ENCODE peak calls at places on chromosomes 11 and 22, in six cellular contexts. One of them, this sample, is unnamed.

GRCh38 chr22:27804683-27805297 is 3.2 kb upstream of the MN1 start:
- DNase-seq in mesendoderm: peak; percentile 72
- DNase-seq in activated CD8-positive, alpha-beta T cell treated with anti-CD3 and anti-CD28 coated beads, Interleukin-2, amount 10 ng/mL, durations not matched to agents 7 days and 5 days: peak; percentile 66
- DNase-seq in spleen: no peak
- DNase-seq in Kasumi-1: peak; percentile 65
- DNase-seq in AG10803: peak; percentile 70
- DNase-seq in this sample: no peak

GRCh38 chr22:27718186-27719032 is 83.1 kb downstream of the MN1 start:
- DNase-seq in mesendoderm: peak; percentile 86
- DNase-seq in activated CD8-positive, alpha-beta T cell treated with anti-CD3 and anti-CD28 coated beads, Interleukin-2, amount 10 ng/mL, durations not matched to agents 7 days and 5 days: no peak
- DNase-seq in spleen: peak; percentile 58
- DNase-seq in Kasumi-1: no peak
- DNase-seq in AG10803: peak; percentile 92
- DNase-seq in this sample: no peak

GRCh38 chr11:133809525-133810178 is 35.7 kb downstream of the SPATA19 start:
- DNase-seq in mesendoderm: peak; percentile 91
- DNase-seq in activated CD8-positive, alpha-beta T cell treated with anti-CD3 and anti-CD28 coated beads, Interleukin-2, amount 10 ng/mL, durations not matched to agents 7 days and 5 days: no peak
- DNase-seq in spleen: no peak
- DNase-seq in Kasumi-1: no peak
- DNase-seq in AG10803: no peak
- DNase-seq in this sample: no peak

GRCh38 chr11:120792306-120792705 is 231.6 kb upstream of the TBCEL start:
- DNase-seq in mesendoderm: no peak
- DNase-seq in activated CD8-positive, alpha-beta T cell treated with anti-CD3 and anti-CD28 coated beads, Interleukin-2, amount 10 ng/mL, durations not matched to agents 7 days and 5 days: no peak
- DNase-seq in spleen: no peak
- DNase-seq in Kasumi-1: no peak
- DNase-seq in AG10803: no peak
- DNase-seq in this sample: no peak

GRCh38 chr11:8613036-8613435 is 19.0 kb upstream of the STK33 start:
- DNase-seq in mesendoderm: no peak
- DNase-seq in activated CD8-positive, alpha-beta T cell treated with anti-CD3 and anti-CD28 coated beads, Interleukin-2, amount 10 ng/mL, durations not matched to agents 7 days and 5 days: no peak
- DNase-seq in spleen: no peak
- DNase-seq in Kasumi-1: peak; percentile 44
- DNase-seq in AG10803: no peak
- DNase-seq in this sample: no peak

GRCh38 chr11:65854161-65854592 is 3.8 kb downstream of the CFL1 start:
- DNase-seq in mesendoderm: peak; percentile 0
- DNase-seq in activated CD8-positive, alpha-beta T cell treated with anti-CD3 and anti-CD28 coated beads, Interleukin-2, amount 10 ng/mL, durations not matched to agents 7 days and 5 days: no peak
- DNase-seq in spleen: no peak
- DNase-seq in Kasumi-1: no peak
- DNase-seq in AG10803: no peak
- DNase-seq in this sample: peak; percentile 84

GRCh38 chr22:38941488-38941987 is 15.9 kb upstream of the APOBEC3A start:
- DNase-seq in mesendoderm: no peak
- DNase-seq in activated CD8-positive, alpha-beta T cell treated with anti-CD3 and anti-CD28 coated beads, Interleukin-2, amount 10 ng/mL, durations not matched to agents 7 days and 5 days: peak; percentile 34
- DNase-seq in spleen: no peak
- DNase-seq in Kasumi-1: no peak
- DNase-seq in AG10803: no peak
- DNase-seq in this sample: no peak

GRCh38 chr11:17631702-17632365 is 84.8 kb downstream of the OTOG start:
- DNase-seq in mesendoderm: no peak
- DNase-seq in activated CD8-positive, alpha-beta T cell treated with anti-CD3 and anti-CD28 coated beads, Interleukin-2, amount 10 ng/mL, durations not matched to agents 7 days and 5 days: no peak
- DNase-seq in spleen: no peak
- DNase-seq in Kasumi-1: no peak
- DNase-seq in AG10803: no peak
- DNase-seq in this sample: no peak

GRCh38 chr11:77200351-77200750 is 72.3 kb downstream of the MYO7A start:
- DNase-seq in mesendoderm: no peak
- DNase-seq in activated CD8-positive, alpha-beta T cell treated with anti-CD3 and anti-CD28 coated beads, Interleukin-2, amount 10 ng/mL, durations not matched to agents 7 days and 5 days: no peak
- DNase-seq in spleen: no peak
- DNase-seq in Kasumi-1: no peak
- DNase-seq in AG10803: no peak
- DNase-seq in this sample: peak; percentile 37

GRCh38 chr22:37714634-37715033 is 17.8 kb downstream of the TRIOBP start:
- DNase-seq in mesendoderm: no peak
- DNase-seq in activated CD8-positive, alpha-beta T cell treated with anti-CD3 and anti-CD28 coated beads, Interleukin-2, amount 10 ng/mL, durations not matched to agents 7 days and 5 days: no peak
- DNase-seq in spleen: no peak
- DNase-seq in Kasumi-1: no peak
- DNase-seq in AG10803: no peak
- DNase-seq in this sample: no peak

GRCh38 chr11:128507936-128508335 is 79.4 kb downstream of the ETS1 start:
- DNase-seq in mesendoderm: no peak
- DNase-seq in activated CD8-positive, alpha-beta T cell treated with anti-CD3 and anti-CD28 coated beads, Interleukin-2, amount 10 ng/mL, durations not matched to agents 7 days and 5 days: no peak
- DNase-seq in spleen: no peak
- DNase-seq in Kasumi-1: no peak
- DNase-seq in AG10803: no peak
- DNase-seq in this sample: no peak

GRCh38 chr11:77080643-77081210 is 14.0 kb downstream of the CAPN5 start:
- DNase-seq in mesendoderm: no peak
- DNase-seq in activated CD8-positive, alpha-beta T cell treated with anti-CD3 and anti-CD28 coated beads, Interleukin-2, amount 10 ng/mL, durations not matched to agents 7 days and 5 days: no peak
- DNase-seq in spleen: peak; percentile 33
- DNase-seq in Kasumi-1: no peak
- DNase-seq in AG10803: peak; percentile 23
- DNase-seq in this sample: peak; percentile 68

GRCh38 chr11:44758996-44759395 is 32.2 kb downstream of the TSPAN18 start:
- DNase-seq in mesendoderm: no peak
- DNase-seq in activated CD8-positive, alpha-beta T cell treated with anti-CD3 and anti-CD28 coated beads, Interleukin-2, amount 10 ng/mL, durations not matched to agents 7 days and 5 days: no peak
- DNase-seq in spleen: no peak
- DNase-seq in Kasumi-1: no peak
- DNase-seq in AG10803: no peak
- DNase-seq in this sample: peak; percentile 22

GRCh38 chr22:34976474-34976873 is 89.5 kb upstream of the ISX start:
- DNase-seq in mesendoderm: no peak
- DNase-seq in activated CD8-positive, alpha-beta T cell treated with anti-CD3 and anti-CD28 coated beads, Interleukin-2, amount 10 ng/mL, durations not matched to agents 7 days and 5 days: no peak
- DNase-seq in spleen: no peak
- DNase-seq in Kasumi-1: no peak
- DNase-seq in AG10803: no peak
- DNase-seq in this sample: no peak

GRCh38 chr11:27700351-27701261 is at the start of gene BDNF:
- DNase-seq in mesendoderm: peak; percentile 59
- DNase-seq in activated CD8-positive, alpha-beta T cell treated with anti-CD3 and anti-CD28 coated beads, Interleukin-2, amount 10 ng/mL, durations not matched to agents 7 days and 5 days: peak; percentile 20
- DNase-seq in spleen: no peak
- DNase-seq in Kasumi-1: no peak
- DNase-seq in AG10803: peak; percentile 68
- DNase-seq in this sample: no peak

GRCh38 chr11:119092880-119093665 is 8.4 kb downstream of the HMBS start:
- DNase-seq in mesendoderm: no peak
- DNase-seq in activated CD8-positive, alpha-beta T cell treated with anti-CD3 and anti-CD28 coated beads, Interleukin-2, amount 10 ng/mL, durations not matched to agents 7 days and 5 days: no peak
- DNase-seq in spleen: no peak
- DNase-seq in Kasumi-1: no peak
- DNase-seq in AG10803: peak; percentile 15
- DNase-seq in this sample: no peak

GRCh38 chr11:9025101-9025850 is 21.5 kb upstream of the NRIP3 start:
- DNase-seq in mesendoderm: no peak
- DNase-seq in activated CD8-positive, alpha-beta T cell treated with anti-CD3 and anti-CD28 coated beads, Interleukin-2, amount 10 ng/mL, durations not matched to agents 7 days and 5 days: no peak
- DNase-seq in spleen: no peak
- DNase-seq in Kasumi-1: no peak
- DNase-seq in AG10803: peak; percentile 28
- DNase-seq in this sample: no peak

GRCh38 chr11:13668957-13669521 is 571 bp downstream of the FAR1 start:
- DNase-seq in mesendoderm: peak; percentile 65
- DNase-seq in activated CD8-positive, alpha-beta T cell treated with anti-CD3 and anti-CD28 coated beads, Interleukin-2, amount 10 ng/mL, durations not matched to agents 7 days and 5 days: peak; percentile 63
- DNase-seq in spleen: peak; percentile 93
- DNase-seq in Kasumi-1: peak; percentile 25
- DNase-seq in AG10803: peak; percentile 16
- DNase-seq in this sample: peak; percentile 90

GRCh38 chr11:1483445-1483961 is 3.1 kb downstream of the MOB2 start:
- DNase-seq in mesendoderm: no peak
- DNase-seq in activated CD8-positive, alpha-beta T cell treated with anti-CD3 and anti-CD28 coated beads, Interleukin-2, amount 10 ng/mL, durations not matched to agents 7 days and 5 days: no peak
- DNase-seq in spleen: peak; percentile 49
- DNase-seq in Kasumi-1: no peak
- DNase-seq in AG10803: no peak
- DNase-seq in this sample: no peak

GRCh38 chr22:26086359-26086758 is 82.9 kb upstream of the SEZ6L start:
- DNase-seq in mesendoderm: peak; percentile 9
- DNase-seq in activated CD8-positive, alpha-beta T cell treated with anti-CD3 and anti-CD28 coated beads, Interleukin-2, amount 10 ng/mL, durations not matched to agents 7 days and 5 days: no peak
- DNase-seq in spleen: no peak
- DNase-seq in Kasumi-1: peak; percentile 14
- DNase-seq in AG10803: no peak
- DNase-seq in this sample: no peak

GRCh38 chr11:1348748-1349073 is 39.3 kb upstream of the TOLLIP start:
- DNase-seq in mesendoderm: no peak
- DNase-seq in activated CD8-positive, alpha-beta T cell treated with anti-CD3 and anti-CD28 coated beads, Interleukin-2, amount 10 ng/mL, durations not matched to agents 7 days and 5 days: no peak
- DNase-seq in spleen: no peak
- DNase-seq in Kasumi-1: no peak
- DNase-seq in AG10803: no peak
- DNase-seq in this sample: no peak